ENCODE peak calls at places on chromosomes 3 and 15, in ten cellular contexts. J, M, D, Z, I, U, S, H, Y and X are unnamed samples.

GRCh38 chr3:121817753-121818152 is 17.1 kb downstream of the IQCB1 start:
- DNase-seq in J (no peak), M (no peak), D (no peak), Z (no peak), I (no peak), U (no peak), S (no peak), H (no peak), Y (no peak), X (no peak)

GRCh38 chr15:65587094-65587493 is 23.8 kb downstream of the INTS14 start:
- DNase-seq in J (no peak), M (no peak), D (no peak), Z (no peak), I (no peak), U (no peak), S (no peak), H (no peak), Y (no peak), X (no peak)

GRCh38 chr15:86743283-86743903 is 663.7 kb downstream of the AGBL1 start:
- DNase-seq in J (no peak), M (peak; percentile 32), D (no peak), Z (peak; percentile 33), I (peak; percentile 3), U (peak; percentile 40), S (no peak), H (peak; percentile 68), Y (no peak), X (peak; percentile 22)

GRCh38 chr3:13367728-13368127 is 52.4 kb downstream of the NUP210 start:
- DNase-seq in J (no peak), M (no peak), D (no peak), Z (no peak), I (no peak), U (no peak), S (no peak), H (no peak), Y (no peak), X (no peak)

GRCh38 chr15:25177955-25178801 is 223.4 kb downstream of the SNRPN start:
- DNase-seq in J (peak; percentile 5), M (no peak), D (no peak), Z (no peak), I (no peak), U (peak; percentile 5), S (no peak), H (no peak), Y (no peak), X (no peak)

GRCh38 chr3:11140054-11140712 is 14.1 kb upstream of the HRH1 start:
- DNase-seq in J (no peak), M (no peak), D (no peak), Z (no peak), I (no peak), U (no peak), S (no peak), H (peak; percentile 62), Y (no peak), X (no peak)

GRCh38 chr3:57840445-57840844 is 84.3 kb downstream of the SLMAP start:
- DNase-seq in J (no peak), M (no peak), D (no peak), Z (no peak), I (no peak), U (no peak), S (no peak), H (no peak), Y (no peak), X (no peak)

GRCh38 chr3:7876741-7877297 is 624.8 kb upstream of the LMCD1 start:
- DNase-seq in J (no peak), M (peak; percentile 37), D (no peak), Z (peak; percentile 17), I (no peak), U (no peak), S (no peak), H (no peak), Y (no peak), X (peak; percentile 70)

GRCh38 chr3:10081871-10082270 is 26.2 kb downstream of the FANCD2OS start:
- DNase-seq in J (no peak), M (no peak), D (no peak), Z (no peak), I (no peak), U (no peak), S (no peak), H (no peak), Y (no peak), X (no peak)

GRCh38 chr15:25810631-25811077 is 52.5 kb downstream of the ATP10A start:
- DNase-seq in J (no peak), M (no peak), D (no peak), Z (no peak), I (no peak), U (no peak), S (no peak), H (no peak), Y (no peak), X (peak; percentile 4)

GRCh38 chr3:163785693-163786092 is 1292.6 kb downstream of the SI start:
- DNase-seq in J (no peak), M (no peak), D (no peak), Z (no peak), I (peak; percentile 7), U (no peak), S (no peak), H (peak; percentile 4), Y (no peak), X (no peak)

GRCh38 chr3:160368804-160369203 is 30.2 kb downstream of the IFT80 start:
- DNase-seq in J (no peak), M (no peak), D (no peak), Z (no peak), I (no peak), U (no peak), S (no peak), H (no peak), Y (no peak), X (no peak)

GRCh38 chr3:157488144-157488543 is 15.1 kb downstream of the VEPH1 start:
- DNase-seq in J (no peak), M (no peak), D (no peak), Z (no peak), I (no peak), U (no peak), S (no peak), H (peak; percentile 5), Y (no peak), X (no peak)

GRCh38 chr3:142618917-142619401 is 22.8 kb downstream of the PLS1 start:
- DNase-seq in J (no peak), M (no peak), D (no peak), Z (no peak), I (no peak), U (no peak), S (no peak), H (peak; percentile 64), Y (no peak), X (no peak)

GRCh38 chr3:176633511-176633910 is 563.8 kb downstream of the TBL1XR1 start:
- DNase-seq in J (no peak), M (no peak), D (no peak), Z (no peak), I (no peak), U (no peak), S (no peak), H (no peak), Y (no peak), X (no peak)

GRCh38 chr3:179852117-179852886 is 184.4 kb downstream of the PEX5L start:
- DNase-seq in J (no peak), M (no peak), D (no peak), Z (no peak), I (no peak), U (no peak), S (peak; percentile 65), H (peak; percentile 3), Y (no peak), X (no peak)

GRCh38 chr15:51533672-51534398 is 88.7 kb downstream of the DMXL2 start:
- DNase-seq in J (no peak), M (no peak), D (no peak), Z (no peak), I (no peak), U (no peak), S (peak; percentile 9), H (no peak), Y (no peak), X (no peak)

GRCh38 chr3:172317984-172318383 is 130.3 kb downstream of the GHSR start:
- DNase-seq in J (no peak), M (no peak), D (no peak), Z (no peak), I (peak; percentile 53), U (no peak), S (peak; percentile 93), H (peak; percentile 18), Y (peak; percentile 94), X (no peak)

GRCh38 chr3:108312656-108313055 is 16.3 kb downstream of the HHLA2 start:
- DNase-seq in J (no peak), M (no peak), D (no peak), Z (no peak), I (no peak), U (no peak), S (peak; percentile 60), H (no peak), Y (peak; percentile 34), X (no peak)

GRCh38 chr3:37092484-37092883 is 81.9 kb downstream of the LRRFIP2 start:
- DNase-seq in J (no peak), M (no peak), D (no peak), Z (no peak), I (no peak), U (no peak), S (no peak), H (no peak), Y (no peak), X (no peak)

GRCh38 chr3:113063126-113063894 is 72.5 kb downstream of the GTPBP8 start:
- DNase-seq in J (no peak), M (no peak), D (no peak), Z (no peak), I (no peak), U (no peak), S (peak; percentile 25), H (no peak), Y (no peak), X (no peak)

GRCh38 chr15:31869640-31870335 is 160.5 kb upstream of the CHRNA7 start:
- DNase-seq in J (no peak), M (no peak), D (no peak), Z (no peak), I (peak; percentile 70), U (no peak), S (no peak), H (no peak), Y (no peak), X (no peak)

GRCh38 chr3:148648685-148649352 is 48.9 kb upstream of the AGTR1 start:
- DNase-seq in J (no peak), M (no peak), D (no peak), Z (no peak), I (no peak), U (no peak), S (peak; percentile 82), H (peak; percentile 38), Y (peak; percentile 21), X (no peak)